ENCODE peak calls at places on chromosomes 3 and 15, in five cellular contexts. One of them, this sample, is unnamed.

GRCh38 chr3:59289836-59290235 is 240.0 kb upstream of the CFAP20DC start:
- DNase-seq in stomach: no peak
- DNase-seq in natural killer cell: no peak
- DNase-seq in cardiac fibroblast: no peak
- DNase-seq in GM12878: no peak
- DNase-seq in this sample: no peak

GRCh38 chr3:53166206-53166605 is 5.2 kb downstream of the PRKCD start:
- DNase-seq in stomach: no peak
- DNase-seq in natural killer cell: no peak
- DNase-seq in cardiac fibroblast: no peak
- DNase-seq in GM12878: no peak
- DNase-seq in this sample: no peak

GRCh38 chr3:108099679-108100428 is 9.0 kb upstream of the CD47 start:
- DNase-seq in stomach: no peak
- DNase-seq in natural killer cell: peak; percentile 62
- DNase-seq in cardiac fibroblast: no peak
- DNase-seq in GM12878: no peak
- DNase-seq in this sample: no peak

GRCh38 chr15:71189723-71190122 is 74.5 kb downstream of the THSD4 start:
- DNase-seq in stomach: no peak
- DNase-seq in natural killer cell: no peak
- DNase-seq in cardiac fibroblast: no peak
- DNase-seq in GM12878: no peak
- DNase-seq in this sample: peak; percentile 13

GRCh38 chr3:100045696-100046095 is 68.6 kb downstream of the FILIP1L start:
- DNase-seq in stomach: no peak
- DNase-seq in natural killer cell: no peak
- DNase-seq in cardiac fibroblast: peak; percentile 97
- DNase-seq in GM12878: no peak
- DNase-seq in this sample: no peak

GRCh38 chr3:127671523-127672428 is 976 bp upstream of the ABTB1 start:
- DNase-seq in stomach: peak; percentile 29
- DNase-seq in natural killer cell: peak; percentile 30
- DNase-seq in cardiac fibroblast: no peak
- DNase-seq in GM12878: no peak
- DNase-seq in this sample: no peak

GRCh38 chr3:85148056-85148455 is 189.3 kb downstream of the CADM2 start:
- DNase-seq in stomach: no peak
- DNase-seq in natural killer cell: no peak
- DNase-seq in cardiac fibroblast: no peak
- DNase-seq in GM12878: no peak
- DNase-seq in this sample: no peak

GRCh38 chr3:57397175-57398026 is 104.9 kb upstream of the ASB14 start:
- DNase-seq in stomach: peak; percentile 53
- DNase-seq in natural killer cell: peak; percentile 17
- DNase-seq in cardiac fibroblast: peak; percentile 73
- DNase-seq in GM12878: peak; percentile 39
- DNase-seq in this sample: no peak

GRCh38 chr15:46502668-46503067 is 867.8 kb downstream of the SQOR start:
- DNase-seq in stomach: no peak
- DNase-seq in natural killer cell: no peak
- DNase-seq in cardiac fibroblast: no peak
- DNase-seq in GM12878: no peak
- DNase-seq in this sample: no peak

GRCh38 chr3:118337649-118338048 is 697.0 kb downstream of the IGSF11 start:
- DNase-seq in stomach: no peak
- DNase-seq in natural killer cell: no peak
- DNase-seq in cardiac fibroblast: no peak
- DNase-seq in GM12878: no peak
- DNase-seq in this sample: no peak

GRCh38 chr3:68893600-68894239 is 38.6 kb downstream of the TAFA4 start:
- DNase-seq in stomach: no peak
- DNase-seq in natural killer cell: no peak
- DNase-seq in cardiac fibroblast: peak; percentile 54
- DNase-seq in GM12878: no peak
- DNase-seq in this sample: no peak

GRCh38 chr3:184679056-184679502 is 32.8 kb downstream of the MAGEF1 start:
- DNase-seq in stomach: no peak
- DNase-seq in natural killer cell: no peak
- DNase-seq in cardiac fibroblast: peak; percentile 49
- DNase-seq in GM12878: no peak
- DNase-seq in this sample: no peak

GRCh38 chr3:126500016-126500415 is 17.6 kb downstream of the UROC1 start:
- DNase-seq in stomach: no peak
- DNase-seq in natural killer cell: no peak
- DNase-seq in cardiac fibroblast: no peak
- DNase-seq in GM12878: no peak
- DNase-seq in this sample: no peak
- TF ChIP-seq CTCF in stomach: no peak
- TF ChIP-seq CTCF in natural killer cell: no peak
- TF ChIP-seq CTCF in cardiac fibroblast: no peak
- TF ChIP-seq CTCF in GM12878: no peak
- TF ChIP-seq CTCF in this sample: no peak

DNA sequence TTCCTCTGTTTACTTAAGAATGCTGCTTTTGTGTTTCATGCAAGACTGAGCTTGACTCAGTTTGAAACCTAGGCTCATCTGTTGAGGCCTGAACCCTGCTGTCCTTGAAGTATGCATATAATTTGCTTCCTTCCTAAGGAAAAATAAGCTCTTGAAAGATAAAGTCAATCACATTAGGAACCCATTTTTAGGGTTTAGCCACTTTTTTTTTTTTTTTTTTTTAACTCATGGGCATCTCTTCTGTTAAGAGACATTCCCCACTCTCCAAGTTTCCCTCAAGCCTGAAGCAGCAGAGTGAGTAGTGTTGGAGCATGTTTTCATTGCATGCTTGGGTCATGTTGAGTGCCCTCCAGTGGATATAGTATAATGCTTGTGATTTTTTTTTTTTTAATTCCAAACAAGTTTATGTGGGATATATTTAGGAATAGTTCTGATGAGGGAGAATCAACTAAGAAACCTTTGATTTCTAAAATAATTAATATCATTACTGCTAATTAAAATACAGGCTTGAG is 3.6 kb downstream of the CTNNB1 start:
- DNase-seq in stomach: no peak
- DNase-seq in natural killer cell: no peak
- DNase-seq in cardiac fibroblast: peak; percentile 75
- DNase-seq in GM12878: no peak
- DNase-seq in this sample: no peak
- TF ChIP-seq CTCF in stomach: peak; percentile 14
- TF ChIP-seq CTCF in natural killer cell: no peak
- TF ChIP-seq CTCF in cardiac fibroblast: peak; percentile 32
- TF ChIP-seq CTCF in GM12878: no peak
- TF ChIP-seq CTCF in this sample: peak; percentile 69

DNA sequence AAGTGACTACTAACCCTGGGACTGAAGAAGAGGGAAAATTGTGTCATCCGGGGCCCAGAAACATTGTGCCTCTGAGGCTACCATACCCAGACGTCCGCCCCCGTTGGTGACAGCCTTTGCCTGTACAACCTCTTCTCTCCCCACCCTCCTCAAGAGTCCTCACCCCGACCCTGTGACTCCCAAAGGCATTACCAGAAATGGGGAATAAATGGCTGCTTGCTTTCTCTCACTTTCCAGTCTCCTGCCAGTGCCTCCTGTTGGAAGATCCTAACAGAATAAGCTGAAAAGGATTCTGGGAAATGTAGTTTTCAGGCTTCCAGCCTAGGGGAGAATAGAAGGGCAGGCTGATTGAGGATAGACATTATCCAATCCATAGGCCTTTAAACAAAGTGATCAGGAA is 30.8 kb upstream of the SLC25A36 start:
- DNase-seq in stomach: no peak
- DNase-seq in natural killer cell: no peak
- DNase-seq in cardiac fibroblast: peak; percentile 18
- DNase-seq in GM12878: no peak
- DNase-seq in this sample: no peak
- TF ChIP-seq CTCF in stomach: no peak
- TF ChIP-seq CTCF in natural killer cell: no peak
- TF ChIP-seq CTCF in cardiac fibroblast: peak; percentile 12
- TF ChIP-seq CTCF in GM12878: no peak
- TF ChIP-seq CTCF in this sample: no peak

DNA sequence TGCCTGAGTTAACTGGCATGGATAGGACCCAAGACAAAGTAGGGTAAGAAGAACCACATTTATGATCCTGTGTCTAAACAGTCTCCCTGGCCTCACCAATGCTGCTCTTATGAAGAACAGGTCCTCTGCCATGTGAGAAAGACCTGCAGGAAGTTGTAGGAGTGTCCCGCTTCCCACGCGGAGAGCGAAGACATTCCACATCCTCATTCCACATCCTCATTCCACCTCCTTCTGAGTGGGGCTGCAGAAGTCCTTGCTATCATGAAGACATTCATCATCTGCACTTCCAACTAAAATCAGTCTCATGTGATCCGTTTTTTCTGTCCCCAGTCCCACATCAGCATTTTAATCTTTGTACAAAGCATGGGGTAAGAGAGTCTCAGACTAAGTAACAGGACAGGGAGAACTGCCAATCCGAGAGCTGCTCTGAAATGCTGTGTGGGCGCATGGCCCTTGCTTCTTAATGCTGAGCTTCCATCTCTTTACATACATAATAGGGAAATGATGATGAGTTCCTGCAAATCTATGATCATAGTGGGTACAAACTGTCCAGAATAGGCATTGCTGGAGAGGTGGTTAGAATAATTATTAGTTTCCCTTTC is 227.2 kb downstream of the RSRC1 start:
- DNase-seq in stomach: no peak
- DNase-seq in natural killer cell: no peak
- DNase-seq in cardiac fibroblast: no peak
- DNase-seq in GM12878: no peak
- DNase-seq in this sample: no peak
- TF ChIP-seq CTCF in stomach: no peak
- TF ChIP-seq CTCF in natural killer cell: no peak
- TF ChIP-seq CTCF in cardiac fibroblast: no peak
- TF ChIP-seq CTCF in GM12878: no peak
- TF ChIP-seq CTCF in this sample: no peak

This sample was measured in type B pancreatic cell.